ENCODE peak calls at places on chromosomes 13 and 19, in four cellular contexts. S, V, L and Z are unnamed samples.

GRCh38 chr19:35466259-35466658 is 18.2 kb downstream of the FFAR2 start:
- DNase-seq in S (no peak), V (no peak), L (no peak), Z (no peak)

GRCh38 chr13:113582841-113583631 is 1.5 kb upstream of the TFDP1 start:
- DNase-seq in S (peak; percentile 22), V (no peak), L (no peak), Z (peak; percentile 70)

GRCh38 chr19:14972676-14973075 is 7.0 kb downstream of the SLC1A6 start:
- DNase-seq in S (no peak), V (no peak), L (no peak), Z (no peak)

GRCh38 chr13:114019367-114019766 is 45.5 kb upstream of the C13orf46 start:
- DNase-seq in S (no peak), V (no peak), L (no peak), Z (no peak)

GRCh38 chr19:52638601-52639000 is 446 bp upstream of the ZNF83 start:
- DNase-seq in S (no peak), V (no peak), L (no peak), Z (peak; percentile 54)

GRCh38 chr13:79647518-79647917 is 166.6 kb downstream of the NDFIP2 start:
- DNase-seq in S (no peak), V (no peak), L (peak; percentile 53), Z (no peak)

GRCh38 chr19:2578391-2578826 is 102.5 kb downstream of the GADD45B start:
- DNase-seq in S (peak; percentile 55), V (no peak), L (peak; percentile 18), Z (peak; percentile 55)

GRCh38 chr19:16836115-16836905 is 7.1 kb downstream of the SIN3B start:
- DNase-seq in S (no peak), V (peak; percentile 43), L (no peak), Z (peak; percentile 70)

GRCh38 chr19:31220540-31220939 is 128.7 kb downstream of the TSHZ3 start:
- DNase-seq in S (no peak), V (no peak), L (no peak), Z (peak; percentile 47)

GRCh38 chr19:29376855-29377354 is 148.9 kb upstream of the VSTM2B start:
- DNase-seq in S (peak; percentile 21), V (no peak), L (no peak), Z (peak; percentile 8)

GRCh38 chr19:2491130-2491801 is 15.3 kb downstream of the GADD45B start:
- DNase-seq in S (peak; percentile 98), V (peak; percentile 66), L (peak; percentile 83), Z (no peak)

GRCh38 chr13:19181621-19182485 is at the start of gene TUBA3C:
- DNase-seq in S (peak; percentile 17), V (no peak), L (no peak), Z (no peak)

GRCh38 chr13:104580931-104581330 is 1514.7 kb upstream of the SLC10A2 start:
- DNase-seq in S (no peak), V (no peak), L (no peak), Z (no peak)

GRCh38 chr13:104571161-104571889 is 1505.1 kb upstream of the SLC10A2 start:
- DNase-seq in S (peak; percentile 55), V (no peak), L (peak; percentile 90), Z (no peak)

GRCh38 chr13:104571890-104572229 is 1505.6 kb upstream of the SLC10A2 start:
- DNase-seq in S (no peak), V (no peak), L (no peak), Z (no peak)

GRCh38 chr13:104577029-104577820 is 1511.0 kb upstream of the SLC10A2 start:
- DNase-seq in S (no peak), V (no peak), L (no peak), Z (no peak)
- H3K36me3 ChIP-seq in S (no peaks in the 10 kb centered on the region), V (no peaks in the 10 kb centered on the region), L (no peaks in the 10 kb centered on the region), Z (no peaks in the 10 kb centered on the region)

GRCh38 chr19:19278315-19278714 is 5.2 kb upstream of the TM6SF2 start:
- DNase-seq in S (no peak), V (no peak), L (no peak), Z (no peak)

GRCh38 chr19:19274716-19275115 is 1.6 kb upstream of the TM6SF2 start:
- DNase-seq in S (no peak), V (no peak), L (no peak), Z (no peak)

GRCh38 chr19:19276386-19276785 is 3.3 kb upstream of the TM6SF2 start:
- DNase-seq in S (no peak), V (no peak), L (no peak), Z (no peak)

GRCh38 chr19:19275166-19275565 is 2.1 kb upstream of the TM6SF2 start:
- DNase-seq in S (no peak), V (no peak), L (no peak), Z (no peak)

GRCh38 chr19:19276851-19277250 is 3.8 kb upstream of the TM6SF2 start:
- DNase-seq in S (no peak), V (no peak), L (no peak), Z (no peak)
- H3K36me3 ChIP-seq in S (peaks cover 67% of the 10 kb centered on the region), V (peaks cover 37% of the 10 kb centered on the region), L (no peaks in the 10 kb centered on the region), Z (no peaks in the 10 kb centered on the region)

GRCh38 chr19:49864890-49865289 is 2.5 kb downstream of the PNKP start:
- DNase-seq in S (no peak), V (no peak), L (no peak), Z (no peak)

GRCh38 chr19:49861541-49862410 is 5.6 kb downstream of the PNKP start:
- DNase-seq in S (peak; percentile 78), V (no peak), L (no peak), Z (no peak)

GRCh38 chr19:49863935-49864320 is 3.4 kb downstream of the PNKP start:
- DNase-seq in S (no peak), V (no peak), L (no peak), Z (no peak)

GRCh38 chr19:49862411-49863253 is 4.7 kb downstream of the PNKP start:
- DNase-seq in S (no peak), V (no peak), L (no peak), Z (no peak)

DNA sequence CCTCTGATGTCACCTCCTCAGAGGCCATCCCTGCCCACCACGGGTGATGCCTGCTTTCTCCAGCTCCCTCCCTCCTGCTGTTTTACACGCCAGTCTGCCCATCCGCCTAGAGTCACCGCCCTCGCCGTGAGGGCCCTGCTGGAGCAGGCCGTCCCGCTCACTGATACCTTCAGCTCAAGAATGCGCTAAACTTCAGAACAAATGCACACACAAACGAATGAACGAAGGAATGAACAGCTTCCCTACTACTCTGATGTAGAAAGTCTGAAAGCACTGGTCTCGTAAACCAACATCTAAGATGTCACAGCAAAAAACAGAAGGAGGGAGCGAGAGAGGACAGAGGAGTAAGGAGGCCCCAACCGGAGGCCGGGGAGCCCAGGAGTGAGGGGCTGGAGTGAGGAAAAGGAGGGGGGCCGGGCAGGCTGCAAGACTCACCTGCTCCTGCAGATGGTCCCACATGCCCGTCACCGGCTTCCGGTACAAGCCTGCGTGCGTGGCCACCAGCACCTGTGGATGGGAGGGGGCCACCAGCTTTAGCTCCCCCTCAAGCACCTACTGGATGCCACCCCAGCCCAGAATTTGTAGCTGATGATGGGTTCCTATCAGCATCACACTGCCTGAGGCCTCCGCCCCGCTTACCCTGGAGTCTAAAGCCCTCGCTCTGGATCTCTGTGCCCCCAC is 4.0 kb downstream of the PNKP start:
- DNase-seq in S (no peak), V (no peak), L (no peak), Z (no peak)
- H3K36me3 ChIP-seq in S (peaks cover 67% of the 10 kb centered on the region), V (peaks cover 38% of the 10 kb centered on the region), L (peaks cover 12% of the 10 kb centered on the region), Z (no peaks in the 10 kb centered on the region)

GRCh38 chr13:34696741-34697140 is 245.3 kb upstream of the NBEA start:
- DNase-seq in S (no peak), V (no peak), L (no peak), Z (no peak)
- H3K36me3 ChIP-seq in S (no peaks in the 10 kb centered on the region), V (no peaks in the 10 kb centered on the region), L (no peaks in the 10 kb centered on the region), Z (no peaks in the 10 kb centered on the region)

GRCh38 chr19:7982103-7982502 is 23.3 kb downstream of the ELAVL1 start:
- DNase-seq in S (no peak), V (no peak), L (no peak), Z (no peak)

GRCh38 chr19:7983995-7984837 is 21.2 kb downstream of the ELAVL1 start:
- DNase-seq in S (no peak), V (no peak), L (no peak), Z (no peak)

GRCh38 chr19:7981661-7982060 is 23.8 kb downstream of the ELAVL1 start:
- DNase-seq in S (no peak), V (no peak), L (no peak), Z (no peak)

GRCh38 chr19:7982651-7983099 is 22.8 kb downstream of the ELAVL1 start:
- DNase-seq in S (no peak), V (no peak), L (no peak), Z (no peak)

GRCh38 chr19:7983286-7983950 is 22.0 kb downstream of the ELAVL1 start:
- DNase-seq in S (no peak), V (no peak), L (no peak), Z (no peak)
- H3K36me3 ChIP-seq in S (peaks cover 96% of the 10 kb centered on the region), V (peaks cover 53% of the 10 kb centered on the region), L (peaks cover 4% of the 10 kb centered on the region), Z (no peaks in the 10 kb centered on the region)

GRCh38 chr13:52677823-52678222 is 25.2 kb downstream of the SUGT1 start:
- DNase-seq in S (no peak), V (no peak), L (no peak), Z (no peak)
- H3K36me3 ChIP-seq in S (peaks cover 77% of the 10 kb centered on the region), V (peaks cover 3% of the 10 kb centered on the region), L (no peaks in the 10 kb centered on the region), Z (peaks cover 72% of the 10 kb centered on the region)

GRCh38 chr13:74067818-74068217 is 66.4 kb downstream of the KLF12 start:
- DNase-seq in S (no peak), V (no peak), L (no peak), Z (no peak)
- H3K36me3 ChIP-seq in S (no peaks in the 10 kb centered on the region), V (no peaks in the 10 kb centered on the region), L (no peaks in the 10 kb centered on the region), Z (no peaks in the 10 kb centered on the region)

GRCh38 chr13:100662470-100663211 is 12.0 kb downstream of the TMTC4 start:
- DNase-seq in S (no peak), V (no peak), L (no peak), Z (no peak)
- H3K36me3 ChIP-seq in S (peaks cover 94% of the 10 kb centered on the region), V (peaks cover 14% of the 10 kb centered on the region), L (peaks cover 5% of the 10 kb centered on the region), Z (no peaks in the 10 kb centered on the region)